ENCODE peak calls at places on chromosomes 16 and 17, in four cellular contexts. U, N, B and D are unnamed samples.

GRCh38 chr17:40541873-40542561 is 23.3 kb downstream of the CCR7 start:
- ATAC-seq in B (peak; percentile 2), N (peak; percentile 3), U (peak; percentile 37), D (peak; percentile 81)

GRCh38 chr16:13898233-13898632 is 21.7 kb upstream of the ERCC4 start:
- ATAC-seq in B (no peak), N (no peak), U (no peak), D (no peak)

GRCh38 chr16:20938426-20938825 is 37.9 kb downstream of the LYRM1 start:
- ATAC-seq in N (no peak), U (no peak), B (no peak), D (no peak)

GRCh38 chr16:592518-593306 is 2.8 kb downstream of the RAB40C start:
- ATAC-seq in U (no peak), N (no peak), B (no peak), D (no peak)

GRCh38 chr17:71970312-71970711 is 150.5 kb upstream of the SOX9 start:
- ATAC-seq in U (peak; percentile 75), B (peak; percentile 64), N (no peak), D (no peak)

GRCh38 chr17:31745964-31746650 is 112.9 kb downstream of the COPRS start:
- ATAC-seq in B (no peak), U (no peak), N (no peak), D (no peak)

GRCh38 chr16:64841482-64841881 is 280.4 kb downstream of the CDH11 start:
- ATAC-seq in N (no peak), U (no peak), B (no peak), D (no peak)

GRCh38 chr17:29982991-29983390 is 41.6 kb downstream of the EFCAB5 start:
- ATAC-seq in B (no peak), N (no peak), U (no peak), D (no peak)

GRCh38 chr16:17339764-17340541 is 130.8 kb downstream of the XYLT1 start:
- ATAC-seq in U (no peak), B (no peak), N (no peak), D (peak; percentile 58)

GRCh38 chr16:54066451-54067056 is 220.0 kb downstream of the IRX3 start:
- ATAC-seq in B (no peak), N (peak; percentile 71), U (no peak), D (no peak)

GRCh38 chr16:87729266-87729954 is 36.4 kb downstream of the KLHDC4 start:
- ATAC-seq in N (no peak), U (no peak), B (no peak), D (no peak)

GRCh38 chr17:10697092-10698081 is at the start of the genes ADPRM and SCO1:
- ATAC-seq in N (peak; percentile 99), B (peak; percentile 98), U (peak; percentile 99), D (peak; percentile 98)
- TF ChIP-seq EP300 in N (no peak), B (peak; percentile 30), U (no peak), D (no peak)

GRCh38 chr17:18108400-18109312 is at the start of gene MYO15A:
- ATAC-seq in N (no peak), B (no peak), U (no peak), D (no peak)
- TF ChIP-seq EP300 in N (no peak), B (no peak), U (no peak), D (no peak)

GRCh38 chr16:29029168-29029994 is 44.5 kb downstream of the LAT start:
- ATAC-seq in N (peak; percentile 22), U (peak; percentile 86), B (peak; percentile 92), D (no peak)
- TF ChIP-seq EP300 in N (no peak), U (no peak), B (peak; percentile 11), D (no peak)

GRCh38 chr17:21287703-21288449 is 3.4 kb downstream of the MAP2K3 start:
- ATAC-seq in N (peak; percentile 71), U (peak; percentile 57), B (peak; percentile 72), D (peak; percentile 72)
- TF ChIP-seq EP300 in N (no peak), U (peak; percentile 64), B (peak; percentile 64), D (no peak)

DNA sequence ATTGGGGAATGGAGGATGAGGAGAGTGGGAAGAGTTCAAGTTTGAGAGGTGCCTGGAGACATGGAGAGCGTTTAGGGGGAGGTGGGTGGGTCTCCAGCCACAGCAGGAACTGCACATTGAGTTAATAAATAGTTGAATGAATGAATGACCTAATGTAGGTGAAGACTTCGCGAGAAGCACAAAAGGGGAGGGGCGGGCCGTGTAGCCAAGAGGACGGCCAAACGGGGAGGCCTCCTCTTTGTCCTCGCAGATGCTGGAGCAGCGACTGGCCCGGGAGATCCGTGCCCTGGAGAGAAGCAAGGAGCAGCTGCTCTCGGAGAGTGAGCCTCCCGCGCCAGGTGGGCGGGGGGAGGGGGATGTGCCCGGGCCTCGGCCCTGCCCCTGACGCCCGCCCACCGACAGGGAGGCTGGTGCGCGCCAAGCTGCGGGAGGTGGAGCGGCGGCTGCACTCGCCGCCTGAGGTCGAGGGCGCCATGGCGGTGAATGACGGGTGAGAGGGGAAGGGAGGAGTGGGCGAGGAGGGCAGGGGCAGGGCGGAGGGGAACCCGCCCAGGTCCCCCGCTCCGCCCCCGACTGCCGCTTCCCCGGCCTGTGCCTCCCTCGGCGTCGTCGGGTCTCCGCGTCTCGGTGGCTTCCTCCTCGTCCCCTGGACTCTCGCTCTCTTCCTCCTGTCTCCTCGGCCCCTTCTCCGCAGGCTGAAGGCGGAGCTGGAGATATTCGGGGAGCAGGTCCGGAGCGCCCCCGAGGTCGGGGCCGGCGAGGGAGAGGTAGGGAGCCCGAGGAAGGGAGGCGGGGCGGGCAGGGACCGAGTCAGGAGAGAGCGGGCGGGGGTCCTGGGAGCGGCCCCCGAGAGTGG is 12.9 kb downstream of the SYCE1L start:
- ATAC-seq in U (peak; percentile 58), B (peak; percentile 83), N (peak; percentile 74), D (peak; percentile 52)
- TF ChIP-seq EP300 in U (no peak), B (no peak), N (no peak), D (no peak)

GRCh38 chr17:66518677-66519076 is 216.3 kb downstream of the PRKCA start:
- ATAC-seq in B (no peak), N (no peak), U (no peak), D (no peak)
- TF ChIP-seq EP300 in B (no peak), N (no peak), U (no peak), D (no peak)

DNA sequence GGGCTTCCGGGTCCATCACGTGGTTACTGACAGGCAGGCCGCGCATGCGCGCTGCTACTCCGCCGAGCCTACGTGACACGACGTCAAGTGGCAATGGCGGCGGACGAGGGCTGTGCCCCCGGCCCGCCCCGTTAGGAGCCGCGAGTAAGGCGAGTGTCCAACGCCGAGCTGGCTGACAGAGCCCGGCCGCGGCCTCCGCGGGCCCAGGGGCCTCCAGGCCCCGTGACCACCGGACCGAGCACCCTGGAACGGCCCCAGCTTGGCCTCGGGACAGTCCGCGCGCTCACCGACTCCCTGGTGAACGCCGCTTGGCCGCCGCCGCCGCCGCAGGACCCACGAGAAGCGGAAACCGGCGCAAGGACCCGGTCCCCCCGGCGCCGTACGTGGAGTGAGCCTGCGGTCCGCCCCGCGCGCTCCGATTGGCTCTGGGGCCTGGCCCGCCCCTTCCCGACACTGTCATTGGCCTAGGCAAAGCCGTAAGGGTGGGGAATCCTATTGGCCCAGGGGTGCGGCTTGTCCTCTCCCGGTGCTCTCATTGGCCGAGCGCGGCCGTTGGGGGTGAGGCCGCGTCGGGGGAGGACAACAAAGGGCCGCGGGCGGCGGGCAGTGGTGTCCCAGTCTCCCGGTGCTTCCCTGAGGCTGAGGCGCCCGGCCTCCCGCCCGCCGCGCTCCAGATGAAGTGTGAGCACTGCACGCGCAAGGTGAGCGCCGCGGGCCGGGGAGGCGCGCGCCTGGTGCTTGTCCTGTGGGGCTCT is at the start of gene NARF:
- ATAC-seq in N (peak; percentile 96), B (peak; percentile 99), U (peak; percentile 96), D (peak; percentile 99)
- TF ChIP-seq EP300 in N (no peak), B (no peak), U (no peak), D (no peak)

GRCh38 chr16:84434800-84435199 is 66.5 kb downstream of the ATP2C2 start:
- ATAC-seq in N (no peak), B (no peak), U (no peak), D (no peak)
- TF ChIP-seq EP300 in N (no peak), B (no peak), U (no peak), D (no peak)